ENCODE peak calls at places on chromosomes 13 and 19, in nine cellular contexts. T, R, O, J, D, E, W, S and K are unnamed samples.

GRCh38 chr13:94198666-94199065 is 280.8 kb downstream of the DCT start:
- DNase-seq in W (peak), E (no peak), T (no peak), R (no peak), D (no peak), O (no peak), J (no peak), S (no peak), K (no peak)

GRCh38 chr13:113749956-113750355 is 9.1 kb upstream of the TMEM255B start:
- DNase-seq in J (no peak), D (no peak), S (no peak), O (no peak), T (no peak), W (no peak), E (no peak), R (no peak), K (no peak)

GRCh38 chr13:98089826-98090225 is 53.1 kb upstream of the FARP1 start:
- DNase-seq in J (no peak), W (peak), S (no peak), O (no peak), R (no peak), E (no peak), T (no peak), D (no peak), K (no peak)

GRCh38 chr13:39273953-39274352 is 235.7 kb downstream of the NHLRC3 start:
- DNase-seq in J (no peak), D (no peak), O (no peak), R (no peak), T (peak), W (peak), S (peak), E (no peak), K (peak)

GRCh38 chr19:1361601-1362384 is 21.9 kb upstream of the NDUFS7 start:
- DNase-seq in O (no peak), W (peak), E (no peak), J (no peak), D (no peak), S (peak), T (no peak), R (no peak), K (no peak)

GRCh38 chr13:75153834-75154233 is 328.1 kb downstream of the TBC1D4 start:
- DNase-seq in W (no peak), T (no peak), S (peak), D (no peak), E (no peak), J (no peak), O (no peak), R (no peak), K (no peak)

GRCh38 chr19:51127755-51128154 is 3.0 kb downstream of the SIGLEC9 start:
- DNase-seq in E (no peak), J (no peak), S (peak), R (no peak), T (no peak), O (no peak), W (no peak), D (no peak), K (no peak)

GRCh38 chr13:22062478-22063205 is 391.8 kb downstream of the FGF9 start:
- DNase-seq in J (no peak), E (no peak), R (no peak), S (no peak), T (no peak), W (no peak), D (no peak), O (no peak), K (no peak)

GRCh38 chr19:1481893-1482360 is 2.9 kb upstream of the C19orf25 start:
- DNase-seq in E (no peak), O (no peak), R (no peak), W (no peak), S (no peak), D (no peak), T (no peak), J (no peak), K (no peak)

GRCh38 chr19:40599331-40600085 is 1.7 kb upstream of the LTBP4 start:
- DNase-seq in O (no peak), J (no peak), T (no peak), E (no peak), D (no peak), W (no peak), R (no peak), S (no peak), K (peak)

GRCh38 chr19:36916991-36917390 is 859 bp downstream of the ZNF568 start:
- DNase-seq in E (no peak), R (no peak), S (peak), T (no peak), D (no peak), O (no peak), J (no peak), W (peak), K (peak)

GRCh38 chr13:110616103-110617101 is 1.1 kb downstream of the NAXD start:
- DNase-seq in T (no peak), O (no peak), D (no peak), S (peak), J (no peak), R (no peak), W (peak), E (peak), K (no peak)

GRCh38 chr13:48975101-48975925 is at the start of gene FNDC3A:
- DNase-seq in D (peak), W (peak), S (no peak), T (peak), R (peak), E (no peak), J (no peak), O (peak), K (peak)

GRCh38 chr19:41339936-41340335 is 13.8 kb downstream of the TGFB1 start:
- DNase-seq in W (no peak), O (no peak), J (no peak), R (no peak), T (no peak), S (no peak), D (no peak), E (no peak), K (no peak)

GRCh38 chr19:35845215-35846037 is 6.9 kb downstream of the NPHS1 start:
- DNase-seq in J (no peak), W (no peak), T (no peak), S (no peak), R (no peak), O (no peak), E (no peak), D (no peak), K (peak)